ENCODE peak calls at places on chromosomes 13 and 19, in seven cellular contexts. V, H, U, W, R, F and A are unnamed samples.
A peak's percentile ranks its signal among the peaks of the same experiment; 100 is the strongest.

GRCh38 chr13:40494932-40495619 is 171.4 kb downstream of the FOXO1 start:
- DNase-seq in F (no peak), R (no peak), V (no peak), H (no peak), U (no peak), W (no peak), A (no peak)

GRCh38 chr13:47862841-47863240 is 138.2 kb downstream of the SUCLA2 start:
- DNase-seq in F (no peak), W (no peak), U (no peak), H (no peak), R (no peak), V (no peak), A (no peak)

GRCh38 chr19:32017341-32017948 is 328.0 kb upstream of the ZNF507 start:
- DNase-seq in U (no peak), F (no peak), W (no peak), V (no peak), R (no peak), H (peak; percentile 47), A (no peak)

GRCh38 chr13:98299243-98299953 is 122.3 kb upstream of the RNF113B start:
- DNase-seq in W (no peak), V (no peak), R (no peak), F (no peak), H (peak; percentile 32), U (no peak), A (no peak)

GRCh38 chr13:46389985-46390384 is 2.9 kb upstream of the RUBCNL start:
- DNase-seq in F (no peak), H (no peak), R (peak; percentile 23), U (peak; percentile 88), W (no peak), V (no peak), A (no peak)

GRCh38 chr13:30464496-30465351 is 1.0 kb downstream of the HMGB1 start:
- DNase-seq in U (peak; percentile 77), R (peak; percentile 75), W (peak; percentile 95), F (peak; percentile 66), V (peak; percentile 53), H (peak; percentile 91), A (peak; percentile 78)

GRCh38 chr13:47420568-47420967 is 523.7 kb upstream of the HTR2A start:
- DNase-seq in W (no peak), H (peak; percentile 51), F (no peak), U (no peak), V (no peak), R (no peak), A (no peak)

GRCh38 chr13:99345345-99345744 is 38.1 kb upstream of the GPR183 start:
- DNase-seq in R (no peak), U (no peak), F (no peak), H (no peak), V (no peak), W (no peak), A (peak; percentile 57)

GRCh38 chr13:67086260-67086659 is 143.9 kb downstream of the PCDH9 start:
- DNase-seq in U (no peak), R (no peak), H (no peak), V (no peak), W (no peak), F (no peak), A (no peak)

GRCh38 chr13:29840585-29840984 is 9.8 kb downstream of the UBL3 start:
- DNase-seq in R (no peak), H (peak; percentile 54), F (no peak), W (no peak), U (no peak), V (no peak), A (no peak)

GRCh38 chr19:29810504-29810871 is 1.3 kb upstream of the CCNE1 start:
- DNase-seq in U (no peak), V (no peak), F (no peak), W (no peak), R (no peak), H (peak; percentile 51), A (peak; percentile 30)